ENCODE peak calls at places on chromosomes 7 and 10, in ten cellular contexts. S, D, G, V, H, T, F, R, K and M are unnamed samples.

GRCh38 chr7:1713502-1714484 is 43.7 kb downstream of the ELFN1 start:
- DNase-seq in G (no peak), V (no peak), T (no peak), K (no peak), H (peak), D (peak), R (no peak), F (peak), S (peak), M (no peak)

GRCh38 chr7:40538281-40538680 is 403.5 kb downstream of the SUGCT start:
- DNase-seq in G (no peak), T (no peak), R (no peak), S (no peak), D (no peak), K (no peak), H (no peak), F (no peak), V (no peak), M (no peak)

GRCh38 chr7:14806886-14807285 is 95.7 kb downstream of the DGKB start:
- DNase-seq in D (no peak), T (no peak), G (no peak), R (no peak), V (no peak), S (no peak), H (no peak), F (no peak), K (no peak), M (no peak)

GRCh38 chr7:96241834-96242233 is 80.1 kb downstream of the SLC25A13 start:
- DNase-seq in V (no peak), F (no peak), R (no peak), G (no peak), D (no peak), T (no peak), S (no peak), H (peak), K (no peak), M (no peak)

GRCh38 chr10:79184141-79184625 is 115.4 kb downstream of the ZMIZ1 start:
- DNase-seq in V (peak), T (peak), G (no peak), H (no peak), K (no peak), R (no peak), F (no peak), S (peak), D (no peak), M (no peak)

GRCh38 chr7:117640465-117640864 is 160.6 kb downstream of the CFTR start:
- DNase-seq in R (no peak), K (no peak), F (no peak), G (no peak), D (no peak), T (no peak), S (no peak), H (no peak), V (no peak), M (no peak)

GRCh38 chr10:12807982-12808613 is 193.4 kb downstream of the CCDC3 start:
- DNase-seq in S (no peak), D (no peak), T (no peak), G (no peak), H (no peak), K (no peak), F (no peak), R (no peak), V (no peak), M (no peak)

GRCh38 chr10:69318087-69318996 is 40.0 kb downstream of the HK1 start:
- DNase-seq in V (peak), K (peak), F (peak), H (peak), G (peak), T (peak), D (peak), R (peak), S (peak), M (peak)

GRCh38 chr7:3862774-3863173 is 561.7 kb downstream of the SDK1 start:
- DNase-seq in F (no peak), T (no peak), S (no peak), H (no peak), K (no peak), D (no peak), V (no peak), G (no peak), R (no peak), M (no peak)

GRCh38 chr7:14073988-14074387 is 84.5 kb upstream of the ETV1 start:
- DNase-seq in G (no peak), K (no peak), S (no peak), V (no peak), D (no peak), T (no peak), R (no peak), H (no peak), F (no peak), M (no peak)

GRCh38 chr10:32954080-32954479 is 4.0 kb downstream of the ITGB1 start:
- DNase-seq in T (no peak), F (no peak), S (no peak), G (no peak), V (no peak), H (no peak), R (no peak), D (no peak), K (no peak), M (no peak)

GRCh38 chr10:75477681-75478080 is 46.3 kb downstream of the LRMDA start:
- DNase-seq in T (no peak), D (no peak), H (no peak), G (no peak), F (no peak), V (no peak), K (no peak), S (no peak), R (no peak), M (no peak)

GRCh38 chr10:52683776-52684175 is 88.8 kb downstream of the MBL2 start:
- DNase-seq in K (no peak), H (no peak), T (no peak), V (no peak), D (no peak), R (no peak), F (no peak), G (no peak), S (no peak), M (no peak)

GRCh38 chr7:74272305-74273038 is 16.7 kb upstream of the CLIP2 start:
- DNase-seq in G (peak), R (peak), D (peak), H (peak), K (peak), F (peak), V (no peak), T (no peak), S (peak), M (peak)

GRCh38 chr7:87219545-87220025 is at the start of gene TMEM243:
- DNase-seq in G (peak), R (peak), T (peak), S (peak), D (peak), V (peak), H (peak), K (peak), F (peak), M (peak)

GRCh38 chr7:3927446-3928110 is 626.5 kb downstream of the SDK1 start:
- DNase-seq in R (no peak), F (no peak), V (no peak), G (no peak), K (no peak), T (no peak), D (no peak), H (no peak), S (peak), M (no peak)

GRCh38 chr10:13724484-13724883 is 137.7 kb downstream of the PRPF18 start:
- DNase-seq in H (no peak), T (no peak), D (peak), R (no peak), K (peak), V (no peak), G (peak), S (no peak), F (peak), M (no peak)

GRCh38 chr7:23470290-23471089 is at the start of gene IGF2BP3:
- DNase-seq in F (no peak), K (no peak), H (peak), T (peak), R (no peak), D (no peak), S (no peak), V (peak), G (no peak), M (no peak)

GRCh38 chr7:70392870-70393269 is 739.1 kb upstream of the GALNT17 start:
- DNase-seq in H (no peak), G (no peak), F (no peak), V (no peak), D (no peak), K (no peak), R (no peak), S (no peak), T (no peak), M (no peak)

GRCh38 chr7:70393956-70394355 is 738.0 kb upstream of the GALNT17 start:
- DNase-seq in K (no peak), D (no peak), V (no peak), H (no peak), T (no peak), F (no peak), R (no peak), G (no peak), S (no peak), M (no peak)

GRCh38 chr7:70390251-70390650 is 741.7 kb upstream of the GALNT17 start:
- DNase-seq in T (no peak), H (no peak), K (no peak), R (no peak), F (no peak), V (no peak), G (no peak), S (no peak), D (no peak), M (no peak)

GRCh38 chr7:70389752-70390151 is 742.2 kb upstream of the GALNT17 start:
- DNase-seq in F (no peak), D (no peak), K (no peak), V (no peak), T (no peak), G (no peak), R (no peak), S (no peak), H (no peak), M (no peak)

DNA sequence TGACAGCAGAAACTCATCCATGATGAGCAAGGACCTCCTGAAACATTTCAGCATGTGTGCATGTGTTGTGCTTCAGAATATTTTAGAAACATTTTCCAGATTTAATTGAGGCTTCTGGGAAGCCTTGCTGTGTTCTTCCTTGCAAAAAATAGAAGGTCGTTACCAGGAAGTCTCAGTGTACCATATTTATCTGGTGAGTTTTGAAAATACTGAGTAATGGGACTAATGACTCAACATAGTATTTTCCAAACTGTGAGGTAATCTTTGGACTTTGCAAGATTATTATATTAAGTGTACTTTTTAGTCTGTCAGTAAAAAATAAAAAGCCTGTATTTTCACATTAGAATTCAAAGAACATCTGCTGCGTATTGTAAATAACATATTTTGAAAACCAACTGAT is 739.7 kb upstream of the GALNT17 start:
- DNase-seq in K (no peak), T (no peak), H (no peak), F (no peak), S (no peak), D (no peak), V (no peak), R (no peak), G (no peak), M (no peak)
- TF ChIP-seq POLR2A in K (no peak), T (no peak), H (no peak), F (no peak), S (no peak), D (no peak), V (no peak), R (no peak), G (no peak), M (no peak)

GRCh38 chr7:42611529-42611928 is 300.3 kb downstream of the C7orf25 start:
- DNase-seq in V (no peak), R (no peak), D (no peak), H (no peak), K (no peak), T (no peak), G (no peak), F (no peak), S (no peak), M (no peak)
- H3K27ac ChIP-seq in V (no peak), R (no peak), D (no peak), H (no peak), K (no peak), T (no peak), G (no peak), F (no peak), S (no peak), M (no peak)

GRCh38 chr7:94969434-94970084 is 62.2 kb downstream of the PPP1R9A start:
- DNase-seq in K (no peak), T (no peak), R (no peak), H (no peak), S (peak), D (no peak), V (no peak), G (no peak), F (no peak), M (no peak)
- TF ChIP-seq CTCF in K (no peak), T (no peak), R (no peak), H (no peak), S (no peak), D (no peak), V (no peak), G (no peak), F (no peak), M (no peak)

GRCh38 chr7:107505997-107506682 is 36.3 kb downstream of the GPR22 start:
- DNase-seq in K (no peak), G (no peak), R (no peak), H (peak), S (peak), D (no peak), T (no peak), F (no peak), V (no peak), M (no peak)
- TF ChIP-seq POLR2A in K (no peak), G (no peak), R (no peak), H (no peak), S (no peak), D (no peak), T (no peak), F (no peak), V (no peak), M (no peak)

DNA sequence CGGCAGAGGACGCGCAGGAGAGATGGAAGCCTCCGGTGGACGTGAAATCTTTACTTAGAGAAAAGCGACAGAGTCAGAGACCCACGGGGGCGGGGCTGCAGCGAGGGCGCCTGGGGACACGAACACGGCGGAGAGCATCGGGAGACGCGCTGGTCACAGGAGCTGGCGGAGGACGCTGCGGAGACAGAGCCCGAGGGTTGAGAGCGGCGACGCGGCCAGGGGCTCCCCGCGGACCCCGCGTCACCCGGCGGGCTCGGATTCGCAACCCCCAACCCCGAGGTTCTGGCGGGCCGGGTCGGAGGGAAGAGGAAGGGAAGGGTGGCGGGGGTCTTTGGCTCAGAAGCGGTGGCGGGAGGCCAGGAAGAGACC is 11.3 kb downstream of the CALY start:
- DNase-seq in H (no peak), K (no peak), T (no peak), R (no peak), F (no peak), S (peak), G (no peak), D (peak), V (no peak), M (no peak)
- H3K27ac ChIP-seq in H (no peak), K (no peak), T (peak), R (no peak), F (no peak), S (no peak), G (no peak), D (no peak), V (no peak), M (no peak)

DNA sequence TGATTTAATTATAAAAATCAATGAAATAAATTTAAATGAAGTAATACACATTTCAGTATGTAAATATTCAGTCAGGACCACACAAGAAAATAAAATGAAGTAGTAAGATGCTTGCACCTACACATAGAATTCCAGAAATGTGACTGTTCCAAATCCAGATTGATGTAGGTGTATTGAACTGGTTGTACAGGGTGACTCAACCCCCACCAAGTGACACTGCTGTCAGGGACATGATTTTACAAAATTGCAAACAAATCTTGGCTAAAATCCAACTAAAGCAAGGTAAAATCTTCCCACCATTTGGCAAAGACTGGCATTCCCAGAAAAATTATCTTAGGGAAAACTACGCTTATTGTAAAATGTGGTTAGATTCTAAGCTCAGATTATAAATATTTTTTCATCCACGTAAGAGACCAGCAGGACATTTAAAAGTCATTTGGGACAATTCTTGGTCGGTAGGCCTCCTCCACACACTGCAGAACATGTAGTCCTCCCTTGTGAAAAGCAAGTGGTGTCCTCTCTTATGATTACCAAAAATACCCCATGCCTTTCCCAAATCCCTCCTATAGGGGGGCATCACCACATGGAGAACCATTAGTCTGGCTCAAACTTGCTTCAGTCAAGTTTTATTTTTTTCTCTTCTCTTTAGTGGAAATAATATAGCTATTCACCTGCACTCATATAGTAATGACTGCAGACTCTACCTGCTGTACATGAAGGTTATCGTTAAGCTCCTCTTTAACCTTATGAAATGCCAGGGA is 287.1 kb upstream of the SMIM30 start:
- DNase-seq in T (no peak), G (no peak), R (no peak), D (no peak), H (no peak), V (no peak), F (no peak), S (no peak), K (no peak), M (no peak)
- TF ChIP-seq CTCF in T (no peak), G (no peak), R (no peak), D (no peak), H (no peak), V (no peak), F (no peak), S (no peak), K (no peak), M (no peak)

DNA sequence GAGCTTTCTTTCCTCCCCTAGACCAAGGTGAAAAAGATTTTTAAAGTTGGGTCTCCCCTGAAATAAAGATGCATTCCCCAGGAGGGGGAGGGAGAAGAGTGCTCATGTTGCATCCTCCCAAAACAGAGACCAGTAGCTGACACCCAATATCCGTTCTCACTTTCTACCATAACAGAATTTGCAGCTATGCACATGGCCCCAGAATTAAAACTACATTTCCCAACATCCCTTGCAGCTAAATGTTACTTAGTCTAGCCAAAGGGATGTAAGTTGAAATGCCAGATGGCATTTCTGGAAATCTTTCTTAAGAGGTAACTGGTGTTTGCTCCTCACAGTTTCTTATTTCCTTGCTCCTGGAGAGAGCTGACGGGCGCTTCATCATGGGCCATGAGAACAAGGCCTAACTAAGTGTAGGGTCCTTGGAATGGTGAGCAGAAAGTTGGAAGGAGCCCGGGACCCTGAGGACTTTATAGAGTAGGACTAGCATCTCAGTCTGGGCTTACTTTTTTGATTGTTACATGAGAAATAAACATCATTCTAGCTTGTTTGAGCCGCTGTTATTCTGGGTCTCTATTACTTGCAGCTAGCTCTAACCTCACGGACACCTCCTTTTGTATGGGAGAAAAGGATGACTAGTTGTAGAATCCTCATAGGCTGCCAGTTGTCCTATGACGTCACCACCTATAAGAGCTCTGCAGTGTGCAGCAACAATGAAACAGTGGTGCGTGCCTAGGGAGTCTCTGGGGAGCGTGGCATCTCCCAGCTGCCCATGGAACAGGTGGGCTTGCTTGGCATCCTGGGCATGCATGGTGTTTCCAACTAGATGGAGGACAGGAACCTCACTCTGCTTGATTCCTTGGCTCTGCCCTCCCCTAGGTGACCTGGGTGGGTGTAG is 46.1 kb upstream of the EXOC6 start:
- DNase-seq in V (no peak), K (no peak), D (no peak), R (no peak), H (no peak), F (no peak), T (no peak), G (no peak), S (no peak), M (no peak)
- TF ChIP-seq POLR2A in V (no peak), K (no peak), D (no peak), R (no peak), H (no peak), F (no peak), T (no peak), G (no peak), S (no peak), M (no peak)

GRCh38 chr10:627032-627992 is 62.2 kb downstream of the DIP2C start:
- DNase-seq in D (no peak), K (no peak), T (no peak), S (no peak), H (no peak), F (no peak), R (no peak), V (no peak), G (no peak), M (no peak)
- H3K27ac ChIP-seq in D (no peak), K (no peak), T (no peak), S (no peak), H (no peak), F (no peak), R (peak), V (no peak), G (no peak), M (peak)